ENCODE peak calls at places on chromosomes 11 and 22, in seven cellular contexts. U is adrenal gland, Z is IMR-90, N is H54, Q is testis, W is GM12878, I is breast epithelium. X is an unnamed sample.

GRCh38 chr11:127259118-127259517 is 258.5 kb upstream of the KIRREL3 start:
- DNase-seq in Z (no peak), N (no peak), W (no peak), Q (no peak), U (no peak), I (no peak), X (no peak)

GRCh38 chr11:68545796-68546195 is 85.2 kb downstream of the PPP6R3 start:
- DNase-seq in Q (no peak), I (no peak), W (no peak), N (no peak), Z (no peak), U (no peak), X (no peak)

GRCh38 chr11:85725510-85726258 is 39.7 kb upstream of the CCDC89 start:
- DNase-seq in I (no peak), Z (peak), Q (no peak), U (no peak), N (peak), W (no peak), X (no peak)

GRCh38 chr11:32029721-32030120 is 61.2 kb upstream of the RCN1 start:
- DNase-seq in W (no peak), U (no peak), I (no peak), Z (no peak), Q (no peak), N (no peak), X (no peak)

GRCh38 chr11:103807806-103808205 is 228.6 kb upstream of the DDI1 start:
- DNase-seq in Z (peak), I (no peak), W (no peak), N (no peak), U (no peak), Q (no peak), X (no peak)

GRCh38 chr11:11864332-11864731 is 22.6 kb downstream of the USP47 start:
- DNase-seq in W (no peak), Q (no peak), Z (no peak), I (no peak), N (no peak), U (no peak), X (no peak)

GRCh38 chr11:110867951-110868350 is 155.7 kb upstream of the ARHGAP20 start:
- DNase-seq in Q (no peak), W (no peak), Z (no peak), N (no peak), U (no peak), I (no peak), X (no peak)

GRCh38 chr11:1193326-1194230 is 29.3 kb upstream of the MUC5B start:
- DNase-seq in I (peak), Z (no peak), Q (no peak), N (no peak), U (no peak), W (no peak), X (no peak)

GRCh38 chr11:48043111-48043997 is 63.0 kb downstream of the PTPRJ start:
- DNase-seq in U (no peak), Q (no peak), N (no peak), Z (no peak), W (no peak), I (no peak), X (no peak)

GRCh38 chr11:123516238-123516637 is 86.2 kb downstream of the GRAMD1B start:
- DNase-seq in Q (no peak), W (no peak), N (no peak), I (no peak), Z (no peak), U (no peak), X (no peak)

DNA sequence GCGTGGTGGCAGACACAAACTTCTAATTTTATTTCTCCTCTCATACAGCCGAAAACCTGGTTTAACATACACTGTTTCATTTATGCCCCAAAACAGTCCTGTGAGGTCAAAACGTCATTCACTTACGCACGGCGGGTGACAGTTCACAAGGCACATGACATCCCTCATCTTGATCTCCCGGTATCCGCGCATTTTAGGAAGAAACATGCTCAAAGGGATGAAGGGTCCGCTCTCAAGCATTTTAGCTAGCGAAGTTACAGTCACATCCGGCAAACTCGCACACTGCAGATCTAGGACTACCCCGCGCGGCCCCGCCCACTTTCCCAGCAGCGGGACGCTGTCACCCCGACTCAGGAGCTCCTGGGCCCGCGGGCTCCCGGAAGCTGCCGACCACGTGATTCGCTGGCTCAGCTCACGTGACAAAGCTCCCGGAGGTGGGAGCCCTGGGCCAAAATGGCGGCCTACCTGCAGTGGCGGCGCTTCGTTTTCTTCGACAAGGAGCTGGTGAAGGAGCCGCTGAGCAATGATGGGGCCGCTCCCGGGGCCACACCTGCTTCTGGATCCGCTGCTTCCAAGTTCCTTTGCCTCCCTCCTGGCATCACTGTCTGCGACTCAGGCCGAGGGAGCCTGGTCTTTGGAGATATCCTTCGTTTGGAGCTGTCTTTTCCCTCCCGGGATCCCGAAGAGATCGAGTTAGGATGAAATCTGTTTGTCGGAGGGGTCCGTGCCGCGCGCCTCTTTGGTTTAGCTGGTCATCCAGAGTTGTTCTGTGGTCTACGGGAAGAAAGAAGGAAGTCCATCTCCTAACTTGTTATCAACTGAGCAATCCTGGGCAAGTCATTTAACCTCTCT is at the start of gene VPS11:
- DNase-seq in U (peak), Q (peak), Z (peak), I (peak), N (peak), W (peak), X (peak)
- TF ChIP-seq POLR2A in U (peak), Q (no peak), Z (peak), I (peak), N (peak), W (peak), X (peak)

GRCh38 chr11:67090717-67091116 is 28.3 kb upstream of the KDM2A start:
- DNase-seq in N (no peak), Z (no peak), Q (no peak), I (no peak), U (no peak), W (no peak), X (no peak)
- TF ChIP-seq POLR2A in N (no peak), Z (no peak), Q (no peak), I (no peak), U (no peak), W (no peak), X (no peak)

GRCh38 chr11:64372802-64373597 is 14.0 kb downstream of the RPS6KA4 start:
- DNase-seq in N (peak), I (no peak), Z (no peak), Q (peak), W (no peak), U (no peak), X (no peak)
- TF ChIP-seq POLR2A in N (peak), I (no peak), Z (no peak), Q (no peak), W (peak), U (no peak), X (no peak)

GRCh38 chr11:63813035-63813562 is at the start of gene SPINDOC:
- DNase-seq in Z (peak), W (no peak), I (peak), N (peak), Q (peak), U (peak), X (peak)
- TF ChIP-seq POLR2A in Z (peak), W (peak), I (no peak), N (peak), Q (no peak), U (peak), X (no peak)

DNA sequence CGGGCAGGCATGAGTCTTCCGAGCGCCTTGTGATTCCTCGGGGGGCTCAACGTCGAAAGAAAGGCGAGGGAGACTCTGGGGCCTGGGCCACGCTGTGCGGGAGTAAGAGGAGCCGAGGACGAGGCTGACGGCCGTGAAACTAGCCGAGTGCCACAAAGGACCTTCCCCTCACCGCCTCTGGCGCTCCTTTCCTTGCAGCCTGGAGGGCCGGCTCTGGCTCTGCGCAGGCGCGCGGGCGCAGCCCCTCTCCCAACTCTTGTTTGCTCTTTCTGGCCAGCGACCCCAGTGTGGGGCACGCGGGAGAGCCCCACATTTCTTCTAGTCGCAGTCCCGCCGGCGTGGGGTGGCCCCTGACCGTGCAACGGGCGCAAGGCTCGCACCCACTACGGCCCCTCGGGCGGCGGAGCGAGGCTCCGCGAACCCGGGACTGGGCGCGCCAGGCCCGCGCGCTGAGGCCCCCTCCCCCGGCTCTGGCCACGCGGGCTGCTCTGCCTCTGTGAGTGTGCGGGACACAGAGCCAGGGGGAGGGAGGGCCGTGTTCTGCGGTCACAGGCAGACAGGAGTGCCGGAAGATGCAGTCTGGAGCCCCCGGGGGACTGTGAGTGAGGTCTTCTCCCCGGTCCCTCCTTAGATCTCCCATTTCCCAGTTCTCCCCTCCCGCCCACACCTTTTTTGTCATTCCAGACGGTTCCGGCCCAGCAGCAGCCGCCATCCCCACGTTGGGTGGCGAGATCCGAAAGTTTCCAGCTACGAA is 1.0 kb upstream of the TOB2 start:
- DNase-seq in Z (peak), Q (peak), U (peak), I (peak), W (no peak), N (no peak), X (peak)
- TF ChIP-seq POLR2A in Z (peak), Q (no peak), U (peak), I (no peak), W (peak), N (peak), X (no peak)

GRCh38 chr11:94544832-94545640 is 1.3 kb downstream of the FUT4 start:
- DNase-seq in Q (peak), I (no peak), W (no peak), U (no peak), Z (no peak), N (no peak), X (peak)
- TF ChIP-seq POLR2A in Q (no peak), I (no peak), W (no peak), U (no peak), Z (no peak), N (no peak), X (no peak)

GRCh38 chr11:16184588-16184987 is 171.8 kb downstream of the SOX6 start:
- DNase-seq in I (no peak), W (no peak), Z (peak), Q (no peak), N (no peak), U (no peak), X (no peak)
- TF ChIP-seq POLR2A in I (no peak), W (no peak), Z (no peak), Q (no peak), N (no peak), U (no peak), X (no peak)

GRCh38 chr11:62708423-62709261 is 1.2 kb downstream of the GNG3 start:
- DNase-seq in Z (no peak), N (no peak), U (peak), W (no peak), Q (no peak), I (no peak), X (peak)

GRCh38 chr11:62710001-62710345 is 2.5 kb downstream of the GNG3 start:
- DNase-seq in I (no peak), Q (peak), N (no peak), U (no peak), Z (no peak), W (no peak), X (peak)

GRCh38 chr11:62706841-62707240 is 383 bp downstream of the BSCL2 start:
- DNase-seq in Q (no peak), U (no peak), Z (no peak), I (no peak), W (no peak), N (no peak), X (no peak)

GRCh38 chr11:62707277-62707771 is at the start of the genes BSCL2 and GNG3:
- DNase-seq in N (no peak), U (peak), Q (peak), Z (no peak), I (no peak), W (no peak), X (no peak)

DNA sequence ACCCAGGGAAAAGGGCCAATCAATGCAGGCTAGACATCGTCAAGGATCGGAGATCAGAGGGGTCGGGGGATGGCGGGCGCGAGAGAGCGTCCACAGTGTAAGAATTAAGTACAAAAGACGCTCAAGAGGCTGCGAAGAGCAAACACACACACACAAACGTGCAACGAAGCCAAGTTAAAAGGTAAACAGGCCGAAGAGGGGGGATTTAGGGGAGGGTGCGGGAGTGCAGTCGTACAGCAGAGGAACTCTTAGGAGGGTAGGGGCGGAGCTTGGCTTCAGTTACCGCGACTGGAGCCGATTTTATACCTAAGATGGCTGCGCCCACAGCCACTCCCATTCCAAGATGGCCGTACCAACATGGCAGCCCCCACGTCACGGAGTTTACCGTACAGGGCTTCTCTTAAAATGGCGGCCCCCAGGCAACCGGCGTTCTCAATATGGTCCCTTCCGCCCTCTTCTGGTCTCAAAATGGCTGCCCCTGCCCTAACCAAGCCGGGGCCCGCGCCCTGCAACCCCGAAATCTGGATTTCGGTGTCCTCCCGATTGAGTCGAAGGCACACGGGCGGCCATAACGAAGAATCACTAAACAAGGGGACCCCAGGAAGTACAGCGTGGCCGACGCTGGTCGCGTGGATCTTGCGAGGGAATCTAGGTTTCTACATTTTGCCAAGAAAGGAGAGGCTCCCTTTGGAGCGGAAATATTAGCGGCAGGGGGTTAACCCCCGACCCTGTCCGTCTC is 2.0 kb downstream of the GNG3 start:
- DNase-seq in Z (peak), W (peak), U (peak), N (no peak), I (peak), Q (peak), X (peak)
- TF ChIP-seq POLR2A in Z (peak), W (peak), U (peak), N (peak), I (peak), Q (no peak), X (peak)

GRCh38 chr11:34197256-34197655 is 91.8 kb downstream of the NAT10 start:
- DNase-seq in W (no peak), Z (no peak), N (no peak), U (no peak), I (no peak), Q (no peak), X (no peak)
- TF ChIP-seq POLR2A in W (no peak), Z (no peak), N (no peak), U (no peak), I (no peak), Q (no peak), X (no peak)

GRCh38 chr11:115920841-115921480 is 416.7 kb upstream of the CADM1 start:
- DNase-seq in U (no peak), I (no peak), W (no peak), N (no peak), Q (no peak), Z (no peak), X (no peak)
- TF ChIP-seq POLR2A in U (no peak), I (no peak), W (no peak), N (no peak), Q (no peak), Z (no peak), X (no peak)

X was measured in erythroblast.